ENCODE peak calls at places on chromosomes 16 and 17, in four cellular contexts. R is GM23248, N is head of caudate nucleus, T is NCI-H146. E is an unnamed sample.
A peak's percentile ranks its signal among the peaks of the same experiment; 100 is the strongest.

GRCh38 chr17:82273327-82274133 is at the start of gene CSNK1D:
- DNase-seq in R (peak; percentile 96), N (peak; percentile 91), T (peak; percentile 86), E (peak; percentile 94)

GRCh38 chr17:71760062-71760720 is 360.6 kb upstream of the SOX9 start:
- DNase-seq in R (peak; percentile 43), N (no peak), T (no peak), E (no peak)

GRCh38 chr16:54482892-54483574 is 196.4 kb upstream of the IRX3 start:
- DNase-seq in R (no peak), N (no peak), T (no peak), E (no peak)

GRCh38 chr17:80122026-80122575 is 20.7 kb downstream of the GAA start:
- DNase-seq in R (no peak), N (no peak), T (no peak), E (no peak)

GRCh38 chr17:2059125-2059836 is 4.4 kb downstream of the HIC1 start:
- DNase-seq in R (no peak), N (no peak), T (no peak), E (no peak)

GRCh38 chr17:30824002-30824355 is 513 bp downstream of the CRLF3 start:
- DNase-seq in R (peak; percentile 50), N (no peak), T (peak; percentile 40), E (no peak)

GRCh38 chr17:376936-377863 is 24.6 kb upstream of the RPH3AL start:
- DNase-seq in R (peak; percentile 50), N (no peak), T (peak; percentile 25), E (no peak)

GRCh38 chr17:27565874-27566672 is 64.9 kb upstream of the LGALS9 start:
- DNase-seq in R (no peak), N (no peak), T (no peak), E (no peak)

GRCh38 chr16:88010971-88011483 is 59.8 kb downstream of the BANP start:
- DNase-seq in R (no peak), N (no peak), T (no peak), E (no peak)

GRCh38 chr16:11665071-11665491 is 3.2 kb upstream of the SNN start:
- DNase-seq in R (no peak), N (no peak), T (peak; percentile 20), E (peak; percentile 32)

GRCh38 chr16:13866073-13866472 is 53.9 kb upstream of the ERCC4 start:
- DNase-seq in R (peak; percentile 88), N (peak; percentile 19), T (peak; percentile 75), E (peak; percentile 41)

E was measured in NCI-H1436.